ENCODE peak calls at places on chromosome 3, in nine cellular contexts. One of them, this sample, is unnamed.
A peak's percentile ranks its signal among the peaks of the same experiment; 100 is the strongest.

GRCh38 chr3:71718069-71718468 is 7.1 kb downstream of the EIF4E3 start:
- DNase-seq in smooth muscle cell of the brain vasculature: no peak
- DNase-seq in BJ: no peak
- DNase-seq in memory B cell: no peak
- DNase-seq in aorta: no peak
- DNase-seq in ACHN: no peak
- DNase-seq in NCI-H2029: no peak
- DNase-seq in mesenteric fat pad: no peak
- DNase-seq in neuronal stem cell: no peak
- DNase-seq in this sample: no peak

GRCh38 chr3:127578168-127578567 is 12.4 kb downstream of the TPRA1 start:
- DNase-seq in neuronal stem cell: no peak
- DNase-seq in smooth muscle cell of the brain vasculature: no peak
- DNase-seq in BJ: no peak
- DNase-seq in ACHN: no peak
- DNase-seq in aorta: no peak
- DNase-seq in memory B cell: no peak
- DNase-seq in NCI-H2029: no peak
- DNase-seq in mesenteric fat pad: no peak
- DNase-seq in this sample: no peak

GRCh38 chr3:21839181-21839580 is 88.2 kb upstream of the ZNF385D start:
- DNase-seq in ACHN: no peak
- DNase-seq in NCI-H2029: no peak
- DNase-seq in smooth muscle cell of the brain vasculature: no peak
- DNase-seq in BJ: no peak
- DNase-seq in memory B cell: no peak
- DNase-seq in mesenteric fat pad: no peak
- DNase-seq in neuronal stem cell: no peak
- DNase-seq in aorta: no peak
- DNase-seq in this sample: no peak

GRCh38 chr3:172323894-172324590 is 124.2 kb downstream of the GHSR start:
- DNase-seq in aorta: peak; percentile 50
- DNase-seq in ACHN: no peak
- DNase-seq in BJ: no peak
- DNase-seq in mesenteric fat pad: no peak
- DNase-seq in neuronal stem cell: no peak
- DNase-seq in NCI-H2029: no peak
- DNase-seq in memory B cell: no peak
- DNase-seq in smooth muscle cell of the brain vasculature: no peak
- DNase-seq in this sample: no peak

GRCh38 chr3:45544024-45544718 is 50.4 kb upstream of the LIMD1 start:
- DNase-seq in neuronal stem cell: no peak
- DNase-seq in NCI-H2029: no peak
- DNase-seq in memory B cell: no peak
- DNase-seq in BJ: no peak
- DNase-seq in aorta: no peak
- DNase-seq in smooth muscle cell of the brain vasculature: no peak
- DNase-seq in mesenteric fat pad: no peak
- DNase-seq in ACHN: no peak
- DNase-seq in this sample: no peak

GRCh38 chr3:50189274-50189673 is 2.1 kb upstream of the GNAT1 start:
- DNase-seq in ACHN: peak; percentile 79
- DNase-seq in mesenteric fat pad: no peak
- DNase-seq in aorta: peak; percentile 84
- DNase-seq in BJ: no peak
- DNase-seq in neuronal stem cell: peak; percentile 66
- DNase-seq in NCI-H2029: no peak
- DNase-seq in smooth muscle cell of the brain vasculature: no peak
- DNase-seq in memory B cell: no peak
- DNase-seq in this sample: peak; percentile 57

GRCh38 chr3:70225146-70225545 is 87.3 kb downstream of the MDFIC2 start:
- DNase-seq in aorta: no peak
- DNase-seq in memory B cell: no peak
- DNase-seq in mesenteric fat pad: no peak
- DNase-seq in smooth muscle cell of the brain vasculature: no peak
- DNase-seq in BJ: no peak
- DNase-seq in neuronal stem cell: no peak
- DNase-seq in ACHN: no peak
- DNase-seq in NCI-H2029: no peak
- DNase-seq in this sample: no peak

GRCh38 chr3:61926913-61927312 is 365.5 kb downstream of the PTPRG start:
- DNase-seq in neuronal stem cell: no peak
- DNase-seq in memory B cell: no peak
- DNase-seq in aorta: no peak
- DNase-seq in NCI-H2029: no peak
- DNase-seq in BJ: peak; percentile 35
- DNase-seq in mesenteric fat pad: no peak
- DNase-seq in smooth muscle cell of the brain vasculature: no peak
- DNase-seq in ACHN: no peak
- DNase-seq in this sample: no peak

GRCh38 chr3:171470714-171471227 is 10.6 kb upstream of the TNIK start:
- DNase-seq in mesenteric fat pad: no peak
- DNase-seq in NCI-H2029: no peak
- DNase-seq in ACHN: no peak
- DNase-seq in neuronal stem cell: no peak
- DNase-seq in aorta: no peak
- DNase-seq in smooth muscle cell of the brain vasculature: no peak
- DNase-seq in BJ: no peak
- DNase-seq in memory B cell: no peak
- DNase-seq in this sample: no peak

GRCh38 chr3:197362086-197362485 is 63.7 kb upstream of the DLG1 start:
- DNase-seq in NCI-H2029: no peak
- DNase-seq in memory B cell: no peak
- DNase-seq in smooth muscle cell of the brain vasculature: no peak
- DNase-seq in aorta: no peak
- DNase-seq in mesenteric fat pad: no peak
- DNase-seq in neuronal stem cell: no peak
- DNase-seq in ACHN: no peak
- DNase-seq in BJ: no peak
- DNase-seq in this sample: no peak

GRCh38 chr3:10428393-10429091 is 76.8 kb downstream of the ATP2B2 start:
- DNase-seq in aorta: peak; percentile 4
- DNase-seq in ACHN: no peak
- DNase-seq in neuronal stem cell: no peak
- DNase-seq in NCI-H2029: no peak
- DNase-seq in BJ: no peak
- DNase-seq in mesenteric fat pad: no peak
- DNase-seq in memory B cell: no peak
- DNase-seq in smooth muscle cell of the brain vasculature: no peak
- DNase-seq in this sample: no peak

GRCh38 chr3:148146947-148147346 is 550.8 kb upstream of the AGTR1 start:
- DNase-seq in neuronal stem cell: no peak
- DNase-seq in aorta: no peak
- DNase-seq in NCI-H2029: no peak
- DNase-seq in BJ: peak; percentile 1
- DNase-seq in mesenteric fat pad: no peak
- DNase-seq in smooth muscle cell of the brain vasculature: peak; percentile 52
- DNase-seq in memory B cell: no peak
- DNase-seq in ACHN: no peak
- DNase-seq in this sample: no peak

GRCh38 chr3:100169186-100169585 is 54.9 kb upstream of the FILIP1L start:
- DNase-seq in smooth muscle cell of the brain vasculature: peak; percentile 51
- DNase-seq in mesenteric fat pad: no peak
- DNase-seq in NCI-H2029: peak; percentile 19
- DNase-seq in neuronal stem cell: no peak
- DNase-seq in aorta: no peak
- DNase-seq in ACHN: no peak
- DNase-seq in memory B cell: no peak
- DNase-seq in BJ: no peak
- DNase-seq in this sample: peak; percentile 19

This sample was measured in pulmonary artery endothelial cell.